ENCODE peak calls at places on chromosomes 13 and 19, in five cellular contexts. W is NCI-H2029, V is RKO, M is AG04449, A is GM23248. D is an unnamed sample.

GRCh38 chr19:12884926-12885748 is 1.9 kb downstream of the KLF1 start:
- DNase-seq in W (peak), M (no peak), A (peak), V (peak), D (peak)

GRCh38 chr19:4012092-4012974 is 4.8 kb downstream of the PIAS4 start:
- DNase-seq in V (no peak), W (peak), A (no peak), M (no peak), D (peak)

GRCh38 chr19:13152854-13153626 is 2.8 kb downstream of the IER2 start:
- DNase-seq in V (peak), A (peak), W (peak), M (no peak), D (peak)

GRCh38 chr19:40512473-40513344 is 45.9 kb downstream of the SPTBN4 start:
- DNase-seq in W (no peak), M (no peak), A (peak), V (no peak), D (no peak)

GRCh38 chr13:98548230-98548629 is 28.7 kb downstream of the STK24 start:
- DNase-seq in W (no peak), V (no peak), A (peak), M (no peak), D (no peak)

GRCh38 chr19:57664269-57665127 is 4.2 kb upstream of the ZSCAN4 start:
- DNase-seq in A (peak), V (no peak), M (no peak), W (peak), D (peak)

GRCh38 chr19:39246951-39247669 is 1.5 kb downstream of the IFNL4 start:
- DNase-seq in V (no peak), M (no peak), A (peak), W (no peak), D (no peak)

GRCh38 chr19:47776568-47776967 is 1.9 kb upstream of the SELENOW start:
- DNase-seq in V (no peak), M (no peak), W (peak), A (no peak), D (peak)

GRCh38 chr19:32345261-32346207 is at the start of gene ZNF507:
- DNase-seq in V (peak), M (no peak), W (peak), A (peak), D (peak)

GRCh38 chr13:99982021-99982740 is 597 bp downstream of the ZIC2 start:
- DNase-seq in W (no peak), M (no peak), A (peak), V (peak), D (no peak)

GRCh38 chr13:47930649-47931165 is 70.4 kb downstream of the SUCLA2 start:
- DNase-seq in V (no peak), W (no peak), A (no peak), M (no peak), D (no peak)

GRCh38 chr13:97976551-97977375 is 23.3 kb downstream of the IPO5 start:
- DNase-seq in A (peak), V (peak), M (no peak), W (no peak), D (no peak)

GRCh38 chr13:92074658-92075057 is 676.2 kb downstream of the GPC5 start:
- DNase-seq in V (peak), W (no peak), A (no peak), M (no peak), D (no peak)